ENCODE peak calls at places on chromosomes 6 and 20, in four cellular contexts. W is iris pigment epithelial cell, K is left lobe of liver, A is T-helper 2 cell. Z is an unnamed sample.

GRCh38 chr6:6981923-6982322 is 125.8 kb upstream of the RREB1 start:
- DNase-seq in W (no peak), K (no peak), A (no peak), Z (no peak)

GRCh38 chr6:51360287-51360686 is 541.6 kb downstream of the TFAP2B start:
- DNase-seq in W (no peak), K (no peak), A (no peak), Z (no peak)

GRCh38 chr6:133254552-133255228 is 13.5 kb downstream of the EYA4 start:
- DNase-seq in W (peak), K (no peak), A (no peak), Z (peak)

GRCh38 chr20:63846128-63846771 is 15.0 kb upstream of the ABHD16B start:
- DNase-seq in W (no peak), K (peak), A (no peak), Z (no peak)

GRCh38 chr20:58228103-58228483 is 360 bp downstream of the ANKRD60 start:
- DNase-seq in W (no peak), K (no peak), A (no peak), Z (no peak)

GRCh38 chr6:46340246-46340645 is 151.0 kb downstream of the RCAN2 start:
- DNase-seq in W (no peak), K (no peak), A (no peak), Z (no peak)

GRCh38 chr6:31794294-31794865 is 1.2 kb downstream of the VARS1 start:
- DNase-seq in W (peak), K (no peak), A (no peak), Z (no peak)

GRCh38 chr6:111642463-111643158 is 36.9 kb upstream of the TRAF3IP2 start:
- DNase-seq in W (peak), K (peak), A (no peak), Z (peak)

GRCh38 chr6:52611833-52612232 is 35.0 kb upstream of the TRAM2 start:
- DNase-seq in W (no peak), K (no peak), A (no peak), Z (no peak)

GRCh38 chr20:37474386-37474785 is 46.7 kb upstream of the NNAT start:
- DNase-seq in W (no peak), K (no peak), A (no peak), Z (no peak)

GRCh38 chr6:119966484-119966883 is 616.9 kb upstream of the MAN1A1 start:
- DNase-seq in W (no peak), K (no peak), A (no peak), Z (no peak)

GRCh38 chr6:24692851-24693592 is 25.9 kb downstream of the C6orf62 start:
- DNase-seq in W (no peak), K (no peak), A (no peak), Z (no peak)

GRCh38 chr6:22411408-22412105 is 114.7 kb upstream of the PRL start:
- DNase-seq in W (peak), K (no peak), A (no peak), Z (peak)

GRCh38 chr6:18262812-18263560 is 1.3 kb downstream of the DEK start:
- DNase-seq in W (peak), K (no peak), A (peak), Z (peak)

GRCh38 chr6:113328886-113329381 is 528.2 kb upstream of the MARCKS start:
- DNase-seq in W (peak), K (no peak), A (no peak), Z (peak)

GRCh38 chr6:13513606-13514502 is 26.5 kb upstream of the GFOD1 start:
- DNase-seq in W (no peak), K (no peak), A (no peak), Z (no peak)

GRCh38 chr20:37729909-37730308 is 36.1 kb downstream of the CTNNBL1 start:
- DNase-seq in W (peak), K (no peak), A (no peak), Z (peak)

GRCh38 chr20:53020376-53020775 is 48.2 kb downstream of the TSHZ2 start:
- DNase-seq in W (no peak), K (no peak), A (no peak), Z (no peak)

Z was measured in astrocyte of the spinal cord.